ENCODE peak calls at places on chromosomes 11 and 22, in ten cellular contexts. One of them, this sample, is unnamed.

GRCh38 chr22:36144886-36145541 is 15.5 kb downstream of the APOL3 start:
- DNase-seq in DMS 273 treated with DMSO at 0.1 percent for 48 hours: peak
- DNase-seq in GM12865: peak
- DNase-seq in smooth muscle cell of the brain vasculature: peak
- DNase-seq in lung microvascular endothelial cell: peak
- DNase-seq in stimulated activated CD4-positive, alpha-beta T cell treated with anti-CD3 and anti-CD28 coated beads, Interleukin-1b, Interleukin-23, amount 100 ng/mL, for 24 hours: no peak
- DNase-seq in A172: peak
- DNase-seq in left cardiac atrium: peak
- DNase-seq in foreskin fibroblast: peak
- DNase-seq in activated CD8-positive, alpha-beta T cell treated with anti-CD3 and anti-CD28 coated beads for 36 hours: peak
- DNase-seq in this sample: peak

GRCh38 chr11:86438685-86439084 is 64.0 kb downstream of the CCDC81 start:
- DNase-seq in DMS 273 treated with DMSO at 0.1 percent for 48 hours: no peak
- DNase-seq in GM12865: no peak
- DNase-seq in smooth muscle cell of the brain vasculature: no peak
- DNase-seq in lung microvascular endothelial cell: no peak
- DNase-seq in stimulated activated CD4-positive, alpha-beta T cell treated with anti-CD3 and anti-CD28 coated beads, Interleukin-1b, Interleukin-23, amount 100 ng/mL, for 24 hours: no peak
- DNase-seq in A172: peak
- DNase-seq in left cardiac atrium: no peak
- DNase-seq in foreskin fibroblast: peak
- DNase-seq in activated CD8-positive, alpha-beta T cell treated with anti-CD3 and anti-CD28 coated beads for 36 hours: no peak
- DNase-seq in this sample: no peak

GRCh38 chr22:30605449-30606110 is 1.4 kb upstream of the TCN2 start:
- DNase-seq in DMS 273 treated with DMSO at 0.1 percent for 48 hours: no peak
- DNase-seq in GM12865: peak
- DNase-seq in smooth muscle cell of the brain vasculature: no peak
- DNase-seq in lung microvascular endothelial cell: peak
- DNase-seq in stimulated activated CD4-positive, alpha-beta T cell treated with anti-CD3 and anti-CD28 coated beads, Interleukin-1b, Interleukin-23, amount 100 ng/mL, for 24 hours: no peak
- DNase-seq in A172: peak
- DNase-seq in left cardiac atrium: peak
- DNase-seq in foreskin fibroblast: peak
- DNase-seq in activated CD8-positive, alpha-beta T cell treated with anti-CD3 and anti-CD28 coated beads for 36 hours: peak
- DNase-seq in this sample: peak

GRCh38 chr11:65355013-65355775 is 643 bp downstream of the TIGD3 start:
- DNase-seq in DMS 273 treated with DMSO at 0.1 percent for 48 hours: no peak
- DNase-seq in GM12865: peak
- DNase-seq in smooth muscle cell of the brain vasculature: no peak
- DNase-seq in lung microvascular endothelial cell: peak
- DNase-seq in stimulated activated CD4-positive, alpha-beta T cell treated with anti-CD3 and anti-CD28 coated beads, Interleukin-1b, Interleukin-23, amount 100 ng/mL, for 24 hours: peak
- DNase-seq in A172: no peak
- DNase-seq in left cardiac atrium: peak
- DNase-seq in foreskin fibroblast: no peak
- DNase-seq in activated CD8-positive, alpha-beta T cell treated with anti-CD3 and anti-CD28 coated beads for 36 hours: peak
- DNase-seq in this sample: no peak

GRCh38 chr22:36790648-36791047 is 14.7 kb upstream of the IFT27 start:
- DNase-seq in DMS 273 treated with DMSO at 0.1 percent for 48 hours: no peak
- DNase-seq in GM12865: peak
- DNase-seq in smooth muscle cell of the brain vasculature: no peak
- DNase-seq in lung microvascular endothelial cell: no peak
- DNase-seq in stimulated activated CD4-positive, alpha-beta T cell treated with anti-CD3 and anti-CD28 coated beads, Interleukin-1b, Interleukin-23, amount 100 ng/mL, for 24 hours: no peak
- DNase-seq in A172: no peak
- DNase-seq in left cardiac atrium: no peak
- DNase-seq in foreskin fibroblast: no peak
- DNase-seq in activated CD8-positive, alpha-beta T cell treated with anti-CD3 and anti-CD28 coated beads for 36 hours: peak
- DNase-seq in this sample: no peak

GRCh38 chr11:121929581-121929980 is 186.4 kb downstream of the BLID start:
- DNase-seq in DMS 273 treated with DMSO at 0.1 percent for 48 hours: no peak
- DNase-seq in GM12865: no peak
- DNase-seq in smooth muscle cell of the brain vasculature: no peak
- DNase-seq in lung microvascular endothelial cell: peak
- DNase-seq in stimulated activated CD4-positive, alpha-beta T cell treated with anti-CD3 and anti-CD28 coated beads, Interleukin-1b, Interleukin-23, amount 100 ng/mL, for 24 hours: no peak
- DNase-seq in A172: no peak
- DNase-seq in left cardiac atrium: peak
- DNase-seq in foreskin fibroblast: peak
- DNase-seq in activated CD8-positive, alpha-beta T cell treated with anti-CD3 and anti-CD28 coated beads for 36 hours: no peak
- DNase-seq in this sample: peak

GRCh38 chr11:69463181-69463891 is 18.1 kb upstream of the LINC01488 start:
- DNase-seq in DMS 273 treated with DMSO at 0.1 percent for 48 hours: no peak
- DNase-seq in GM12865: no peak
- DNase-seq in smooth muscle cell of the brain vasculature: peak
- DNase-seq in lung microvascular endothelial cell: no peak
- DNase-seq in stimulated activated CD4-positive, alpha-beta T cell treated with anti-CD3 and anti-CD28 coated beads, Interleukin-1b, Interleukin-23, amount 100 ng/mL, for 24 hours: no peak
- DNase-seq in A172: no peak
- DNase-seq in left cardiac atrium: peak
- DNase-seq in foreskin fibroblast: peak
- DNase-seq in activated CD8-positive, alpha-beta T cell treated with anti-CD3 and anti-CD28 coated beads for 36 hours: no peak
- DNase-seq in this sample: no peak

GRCh38 chr22:44354288-44354687 is 41.5 kb upstream of the SHISAL1 start:
- DNase-seq in DMS 273 treated with DMSO at 0.1 percent for 48 hours: no peak
- DNase-seq in GM12865: no peak
- DNase-seq in smooth muscle cell of the brain vasculature: no peak
- DNase-seq in lung microvascular endothelial cell: no peak
- DNase-seq in stimulated activated CD4-positive, alpha-beta T cell treated with anti-CD3 and anti-CD28 coated beads, Interleukin-1b, Interleukin-23, amount 100 ng/mL, for 24 hours: no peak
- DNase-seq in A172: no peak
- DNase-seq in left cardiac atrium: peak
- DNase-seq in foreskin fibroblast: no peak
- DNase-seq in activated CD8-positive, alpha-beta T cell treated with anti-CD3 and anti-CD28 coated beads for 36 hours: no peak
- DNase-seq in this sample: peak

GRCh38 chr11:110087820-110088534 is 5.2 kb upstream of the ZC3H12C start:
- DNase-seq in DMS 273 treated with DMSO at 0.1 percent for 48 hours: no peak
- DNase-seq in GM12865: no peak
- DNase-seq in smooth muscle cell of the brain vasculature: no peak
- DNase-seq in lung microvascular endothelial cell: no peak
- DNase-seq in stimulated activated CD4-positive, alpha-beta T cell treated with anti-CD3 and anti-CD28 coated beads, Interleukin-1b, Interleukin-23, amount 100 ng/mL, for 24 hours: no peak
- DNase-seq in A172: peak
- DNase-seq in left cardiac atrium: no peak
- DNase-seq in foreskin fibroblast: no peak
- DNase-seq in activated CD8-positive, alpha-beta T cell treated with anti-CD3 and anti-CD28 coated beads for 36 hours: no peak
- DNase-seq in this sample: no peak

GRCh38 chr22:20749453-20749852 is 24.5 kb upstream of the SERPIND1 start:
- DNase-seq in DMS 273 treated with DMSO at 0.1 percent for 48 hours: no peak
- DNase-seq in GM12865: no peak
- DNase-seq in smooth muscle cell of the brain vasculature: no peak
- DNase-seq in lung microvascular endothelial cell: no peak
- DNase-seq in stimulated activated CD4-positive, alpha-beta T cell treated with anti-CD3 and anti-CD28 coated beads, Interleukin-1b, Interleukin-23, amount 100 ng/mL, for 24 hours: no peak
- DNase-seq in A172: no peak
- DNase-seq in left cardiac atrium: no peak
- DNase-seq in foreskin fibroblast: no peak
- DNase-seq in activated CD8-positive, alpha-beta T cell treated with anti-CD3 and anti-CD28 coated beads for 36 hours: no peak
- DNase-seq in this sample: no peak

GRCh38 chr22:35021166-35021565 is 44.8 kb upstream of the ISX start:
- DNase-seq in DMS 273 treated with DMSO at 0.1 percent for 48 hours: no peak
- DNase-seq in GM12865: no peak
- DNase-seq in smooth muscle cell of the brain vasculature: no peak
- DNase-seq in lung microvascular endothelial cell: no peak
- DNase-seq in stimulated activated CD4-positive, alpha-beta T cell treated with anti-CD3 and anti-CD28 coated beads, Interleukin-1b, Interleukin-23, amount 100 ng/mL, for 24 hours: no peak
- DNase-seq in A172: no peak
- DNase-seq in left cardiac atrium: no peak
- DNase-seq in foreskin fibroblast: no peak
- DNase-seq in activated CD8-positive, alpha-beta T cell treated with anti-CD3 and anti-CD28 coated beads for 36 hours: no peak
- DNase-seq in this sample: no peak

GRCh38 chr11:23680488-23681230 is 816.2 kb upstream of the LUZP2 start:
- DNase-seq in DMS 273 treated with DMSO at 0.1 percent for 48 hours: no peak
- DNase-seq in GM12865: no peak
- DNase-seq in smooth muscle cell of the brain vasculature: no peak
- DNase-seq in lung microvascular endothelial cell: no peak
- DNase-seq in stimulated activated CD4-positive, alpha-beta T cell treated with anti-CD3 and anti-CD28 coated beads, Interleukin-1b, Interleukin-23, amount 100 ng/mL, for 24 hours: no peak
- DNase-seq in A172: no peak
- DNase-seq in left cardiac atrium: peak
- DNase-seq in foreskin fibroblast: no peak
- DNase-seq in activated CD8-positive, alpha-beta T cell treated with anti-CD3 and anti-CD28 coated beads for 36 hours: no peak
- DNase-seq in this sample: no peak

This sample was measured in ovary.